ENCODE peak calls at places on chromosome 18, in ten cellular contexts. One of them, this sample, is unnamed.

GRCh38 chr18:28147674-28148171 is 29.2 kb downstream of the CDH2 start:
- DNase-seq in effector CD4-positive, alpha-beta T cell: no peak
- DNase-seq in HuH-7: no peak
- DNase-seq in posterior cingulate gyrus: peak
- DNase-seq in AG10803: peak
- DNase-seq in activated naive CD8-positive, alpha-beta T cell treated with anti-CD3 and anti-CD28 coated beads, Interleukin-2, amount 50 U/mL, for 24 hours: no peak
- DNase-seq in GM03348: no peak
- DNase-seq in heart right ventricle: no peak
- DNase-seq in brain microvascular endothelial cell: peak
- DNase-seq in NCI-H187: peak
- DNase-seq in this sample: no peak

GRCh38 chr18:2104620-2105462 is 466.5 kb downstream of the METTL4 start:
- DNase-seq in effector CD4-positive, alpha-beta T cell: peak
- DNase-seq in HuH-7: peak
- DNase-seq in posterior cingulate gyrus: no peak
- DNase-seq in AG10803: peak
- DNase-seq in activated naive CD8-positive, alpha-beta T cell treated with anti-CD3 and anti-CD28 coated beads, Interleukin-2, amount 50 U/mL, for 24 hours: peak
- DNase-seq in GM03348: peak
- DNase-seq in heart right ventricle: peak
- DNase-seq in brain microvascular endothelial cell: peak
- DNase-seq in NCI-H187: peak
- DNase-seq in this sample: peak

GRCh38 chr18:7084766-7085080 is 32.9 kb downstream of the LAMA1 start:
- DNase-seq in effector CD4-positive, alpha-beta T cell: no peak
- DNase-seq in HuH-7: no peak
- DNase-seq in posterior cingulate gyrus: no peak
- DNase-seq in AG10803: peak
- DNase-seq in activated naive CD8-positive, alpha-beta T cell treated with anti-CD3 and anti-CD28 coated beads, Interleukin-2, amount 50 U/mL, for 24 hours: no peak
- DNase-seq in GM03348: peak
- DNase-seq in heart right ventricle: no peak
- DNase-seq in brain microvascular endothelial cell: peak
- DNase-seq in NCI-H187: no peak
- DNase-seq in this sample: no peak

GRCh38 chr18:48785686-48786470 is 164.9 kb downstream of the SMAD7 start:
- DNase-seq in effector CD4-positive, alpha-beta T cell: no peak
- DNase-seq in HuH-7: no peak
- DNase-seq in posterior cingulate gyrus: no peak
- DNase-seq in AG10803: no peak
- DNase-seq in activated naive CD8-positive, alpha-beta T cell treated with anti-CD3 and anti-CD28 coated beads, Interleukin-2, amount 50 U/mL, for 24 hours: no peak
- DNase-seq in GM03348: no peak
- DNase-seq in heart right ventricle: no peak
- DNase-seq in brain microvascular endothelial cell: no peak
- DNase-seq in NCI-H187: no peak
- DNase-seq in this sample: no peak

GRCh38 chr18:23226930-23227728 is 91.8 kb downstream of the CABLES1 start:
- DNase-seq in effector CD4-positive, alpha-beta T cell: no peak
- DNase-seq in HuH-7: no peak
- DNase-seq in posterior cingulate gyrus: no peak
- DNase-seq in AG10803: peak
- DNase-seq in activated naive CD8-positive, alpha-beta T cell treated with anti-CD3 and anti-CD28 coated beads, Interleukin-2, amount 50 U/mL, for 24 hours: no peak
- DNase-seq in GM03348: peak
- DNase-seq in heart right ventricle: peak
- DNase-seq in brain microvascular endothelial cell: peak
- DNase-seq in NCI-H187: no peak
- DNase-seq in this sample: no peak

GRCh38 chr18:31957728-31958127 is 14.8 kb upstream of the TRAPPC8 start:
- DNase-seq in effector CD4-positive, alpha-beta T cell: no peak
- DNase-seq in HuH-7: no peak
- DNase-seq in posterior cingulate gyrus: no peak
- DNase-seq in AG10803: no peak
- DNase-seq in activated naive CD8-positive, alpha-beta T cell treated with anti-CD3 and anti-CD28 coated beads, Interleukin-2, amount 50 U/mL, for 24 hours: no peak
- DNase-seq in GM03348: no peak
- DNase-seq in heart right ventricle: no peak
- DNase-seq in brain microvascular endothelial cell: no peak
- DNase-seq in NCI-H187: no peak
- DNase-seq in this sample: no peak

GRCh38 chr18:44897445-44898215 is 216.9 kb downstream of the SETBP1 start:
- DNase-seq in effector CD4-positive, alpha-beta T cell: no peak
- DNase-seq in HuH-7: no peak
- DNase-seq in posterior cingulate gyrus: no peak
- DNase-seq in AG10803: no peak
- DNase-seq in activated naive CD8-positive, alpha-beta T cell treated with anti-CD3 and anti-CD28 coated beads, Interleukin-2, amount 50 U/mL, for 24 hours: no peak
- DNase-seq in GM03348: no peak
- DNase-seq in heart right ventricle: no peak
- DNase-seq in brain microvascular endothelial cell: no peak
- DNase-seq in NCI-H187: no peak
- DNase-seq in this sample: no peak

GRCh38 chr18:35616074-35616473 is 34.5 kb downstream of the GALNT1 start:
- DNase-seq in effector CD4-positive, alpha-beta T cell: no peak
- DNase-seq in HuH-7: no peak
- DNase-seq in posterior cingulate gyrus: no peak
- DNase-seq in AG10803: no peak
- DNase-seq in activated naive CD8-positive, alpha-beta T cell treated with anti-CD3 and anti-CD28 coated beads, Interleukin-2, amount 50 U/mL, for 24 hours: no peak
- DNase-seq in GM03348: no peak
- DNase-seq in heart right ventricle: no peak
- DNase-seq in brain microvascular endothelial cell: no peak
- DNase-seq in NCI-H187: no peak
- DNase-seq in this sample: no peak

GRCh38 chr18:9960263-9960904 is 46.6 kb downstream of the VAPA start:
- DNase-seq in effector CD4-positive, alpha-beta T cell: no peak
- DNase-seq in HuH-7: no peak
- DNase-seq in posterior cingulate gyrus: no peak
- DNase-seq in AG10803: no peak
- DNase-seq in activated naive CD8-positive, alpha-beta T cell treated with anti-CD3 and anti-CD28 coated beads, Interleukin-2, amount 50 U/mL, for 24 hours: no peak
- DNase-seq in GM03348: no peak
- DNase-seq in heart right ventricle: no peak
- DNase-seq in brain microvascular endothelial cell: no peak
- DNase-seq in NCI-H187: no peak
- DNase-seq in this sample: no peak

GRCh38 chr18:47595816-47596501 is 334.5 kb downstream of the SMAD2 start:
- DNase-seq in effector CD4-positive, alpha-beta T cell: no peak
- DNase-seq in HuH-7: peak
- DNase-seq in posterior cingulate gyrus: peak
- DNase-seq in AG10803: no peak
- DNase-seq in activated naive CD8-positive, alpha-beta T cell treated with anti-CD3 and anti-CD28 coated beads, Interleukin-2, amount 50 U/mL, for 24 hours: peak
- DNase-seq in GM03348: no peak
- DNase-seq in heart right ventricle: no peak
- DNase-seq in brain microvascular endothelial cell: no peak
- DNase-seq in NCI-H187: no peak
- DNase-seq in this sample: peak

GRCh38 chr18:3514312-3515216 is 64.6 kb downstream of the TGIF1 start:
- DNase-seq in effector CD4-positive, alpha-beta T cell: no peak
- DNase-seq in HuH-7: no peak
- DNase-seq in posterior cingulate gyrus: no peak
- DNase-seq in AG10803: no peak
- DNase-seq in activated naive CD8-positive, alpha-beta T cell treated with anti-CD3 and anti-CD28 coated beads, Interleukin-2, amount 50 U/mL, for 24 hours: no peak
- DNase-seq in GM03348: no peak
- DNase-seq in heart right ventricle: no peak
- DNase-seq in brain microvascular endothelial cell: no peak
- DNase-seq in NCI-H187: no peak
- DNase-seq in this sample: no peak

GRCh38 chr18:681985-682384 is 24.5 kb downstream of the TYMS start:
- DNase-seq in effector CD4-positive, alpha-beta T cell: no peak
- DNase-seq in HuH-7: no peak
- DNase-seq in posterior cingulate gyrus: no peak
- DNase-seq in AG10803: no peak
- DNase-seq in activated naive CD8-positive, alpha-beta T cell treated with anti-CD3 and anti-CD28 coated beads, Interleukin-2, amount 50 U/mL, for 24 hours: peak
- DNase-seq in GM03348: no peak
- DNase-seq in heart right ventricle: no peak
- DNase-seq in brain microvascular endothelial cell: no peak
- DNase-seq in NCI-H187: no peak
- DNase-seq in this sample: no peak

GRCh38 chr18:62555135-62555534 is 32.3 kb downstream of the ZCCHC2 start:
- DNase-seq in effector CD4-positive, alpha-beta T cell: no peak
- DNase-seq in HuH-7: no peak
- DNase-seq in posterior cingulate gyrus: no peak
- DNase-seq in AG10803: no peak
- DNase-seq in activated naive CD8-positive, alpha-beta T cell treated with anti-CD3 and anti-CD28 coated beads, Interleukin-2, amount 50 U/mL, for 24 hours: no peak
- DNase-seq in GM03348: no peak
- DNase-seq in heart right ventricle: no peak
- DNase-seq in brain microvascular endothelial cell: peak
- DNase-seq in NCI-H187: no peak
- DNase-seq in this sample: no peak

GRCh38 chr18:3508576-3509559 is 58.9 kb downstream of the TGIF1 start:
- DNase-seq in effector CD4-positive, alpha-beta T cell: no peak
- DNase-seq in HuH-7: no peak
- DNase-seq in posterior cingulate gyrus: no peak
- DNase-seq in AG10803: no peak
- DNase-seq in activated naive CD8-positive, alpha-beta T cell treated with anti-CD3 and anti-CD28 coated beads, Interleukin-2, amount 50 U/mL, for 24 hours: no peak
- DNase-seq in GM03348: no peak
- DNase-seq in heart right ventricle: no peak
- DNase-seq in brain microvascular endothelial cell: no peak
- DNase-seq in NCI-H187: no peak
- DNase-seq in this sample: no peak

GRCh38 chr18:76376668-76377358 is 118.2 kb downstream of the ZNF516 start:
- DNase-seq in effector CD4-positive, alpha-beta T cell: no peak
- DNase-seq in HuH-7: no peak
- DNase-seq in posterior cingulate gyrus: no peak
- DNase-seq in AG10803: no peak
- DNase-seq in activated naive CD8-positive, alpha-beta T cell treated with anti-CD3 and anti-CD28 coated beads, Interleukin-2, amount 50 U/mL, for 24 hours: peak
- DNase-seq in GM03348: no peak
- DNase-seq in heart right ventricle: no peak
- DNase-seq in brain microvascular endothelial cell: no peak
- DNase-seq in NCI-H187: no peak
- DNase-seq in this sample: no peak

GRCh38 chr18:21979171-21979560 is 190.2 kb upstream of the GATA6 start:
- DNase-seq in effector CD4-positive, alpha-beta T cell: no peak
- DNase-seq in HuH-7: peak
- DNase-seq in posterior cingulate gyrus: no peak
- DNase-seq in AG10803: no peak
- DNase-seq in activated naive CD8-positive, alpha-beta T cell treated with anti-CD3 and anti-CD28 coated beads, Interleukin-2, amount 50 U/mL, for 24 hours: no peak
- DNase-seq in GM03348: no peak
- DNase-seq in heart right ventricle: no peak
- DNase-seq in brain microvascular endothelial cell: no peak
- DNase-seq in NCI-H187: no peak
- DNase-seq in this sample: no peak

GRCh38 chr18:48815182-48815520 is 135.6 kb downstream of the SMAD7 start:
- DNase-seq in effector CD4-positive, alpha-beta T cell: no peak
- DNase-seq in HuH-7: no peak
- DNase-seq in posterior cingulate gyrus: no peak
- DNase-seq in AG10803: no peak
- DNase-seq in activated naive CD8-positive, alpha-beta T cell treated with anti-CD3 and anti-CD28 coated beads, Interleukin-2, amount 50 U/mL, for 24 hours: no peak
- DNase-seq in GM03348: no peak
- DNase-seq in heart right ventricle: no peak
- DNase-seq in brain microvascular endothelial cell: no peak
- DNase-seq in NCI-H187: no peak
- DNase-seq in this sample: no peak

GRCh38 chr18:46164920-46165319 is 60.7 kb downstream of the HAUS1 start:
- DNase-seq in effector CD4-positive, alpha-beta T cell: no peak
- DNase-seq in HuH-7: no peak
- DNase-seq in posterior cingulate gyrus: no peak
- DNase-seq in AG10803: no peak
- DNase-seq in activated naive CD8-positive, alpha-beta T cell treated with anti-CD3 and anti-CD28 coated beads, Interleukin-2, amount 50 U/mL, for 24 hours: no peak
- DNase-seq in GM03348: no peak
- DNase-seq in heart right ventricle: no peak
- DNase-seq in brain microvascular endothelial cell: no peak
- DNase-seq in NCI-H187: no peak
- DNase-seq in this sample: no peak

GRCh38 chr18:24398515-24398914 is 891 bp upstream of the OSBPL1A start:
- DNase-seq in effector CD4-positive, alpha-beta T cell: no peak
- DNase-seq in HuH-7: no peak
- DNase-seq in posterior cingulate gyrus: no peak
- DNase-seq in AG10803: peak
- DNase-seq in activated naive CD8-positive, alpha-beta T cell treated with anti-CD3 and anti-CD28 coated beads, Interleukin-2, amount 50 U/mL, for 24 hours: no peak
- DNase-seq in GM03348: no peak
- DNase-seq in heart right ventricle: no peak
- DNase-seq in brain microvascular endothelial cell: peak
- DNase-seq in NCI-H187: no peak
- DNase-seq in this sample: no peak

GRCh38 chr18:53018791-53019190 is 678.8 kb downstream of the DCC start:
- DNase-seq in effector CD4-positive, alpha-beta T cell: no peak
- DNase-seq in HuH-7: no peak
- DNase-seq in posterior cingulate gyrus: no peak
- DNase-seq in AG10803: no peak
- DNase-seq in activated naive CD8-positive, alpha-beta T cell treated with anti-CD3 and anti-CD28 coated beads, Interleukin-2, amount 50 U/mL, for 24 hours: no peak
- DNase-seq in GM03348: no peak
- DNase-seq in heart right ventricle: no peak
- DNase-seq in brain microvascular endothelial cell: no peak
- DNase-seq in NCI-H187: no peak
- DNase-seq in this sample: no peak

GRCh38 chr18:23307567-23308295 is 145.4 kb upstream of the RIOK3 start:
- DNase-seq in effector CD4-positive, alpha-beta T cell: no peak
- DNase-seq in HuH-7: no peak
- DNase-seq in posterior cingulate gyrus: no peak
- DNase-seq in AG10803: peak
- DNase-seq in activated naive CD8-positive, alpha-beta T cell treated with anti-CD3 and anti-CD28 coated beads, Interleukin-2, amount 50 U/mL, for 24 hours: peak
- DNase-seq in GM03348: peak
- DNase-seq in heart right ventricle: no peak
- DNase-seq in brain microvascular endothelial cell: peak
- DNase-seq in NCI-H187: no peak
- DNase-seq in this sample: no peak

GRCh38 chr18:69400253-69400975 is at the start of gene DOK6:
- DNase-seq in effector CD4-positive, alpha-beta T cell: no peak
- DNase-seq in HuH-7: peak
- DNase-seq in posterior cingulate gyrus: peak
- DNase-seq in AG10803: peak
- DNase-seq in activated naive CD8-positive, alpha-beta T cell treated with anti-CD3 and anti-CD28 coated beads, Interleukin-2, amount 50 U/mL, for 24 hours: no peak
- DNase-seq in GM03348: peak
- DNase-seq in heart right ventricle: peak
- DNase-seq in brain microvascular endothelial cell: peak
- DNase-seq in NCI-H187: peak
- DNase-seq in this sample: peak

GRCh38 chr18:12307251-12307736 is 747 bp upstream of the TUBB6 start:
- DNase-seq in effector CD4-positive, alpha-beta T cell: no peak
- DNase-seq in HuH-7: peak
- DNase-seq in posterior cingulate gyrus: no peak
- DNase-seq in AG10803: peak
- DNase-seq in activated naive CD8-positive, alpha-beta T cell treated with anti-CD3 and anti-CD28 coated beads, Interleukin-2, amount 50 U/mL, for 24 hours: no peak
- DNase-seq in GM03348: peak
- DNase-seq in heart right ventricle: peak
- DNase-seq in brain microvascular endothelial cell: peak
- DNase-seq in NCI-H187: no peak
- DNase-seq in this sample: no peak

GRCh38 chr18:9683418-9684396 is 24.4 kb upstream of the RAB31 start:
- DNase-seq in effector CD4-positive, alpha-beta T cell: no peak
- DNase-seq in HuH-7: no peak
- DNase-seq in posterior cingulate gyrus: no peak
- DNase-seq in AG10803: peak
- DNase-seq in activated naive CD8-positive, alpha-beta T cell treated with anti-CD3 and anti-CD28 coated beads, Interleukin-2, amount 50 U/mL, for 24 hours: no peak
- DNase-seq in GM03348: peak
- DNase-seq in heart right ventricle: peak
- DNase-seq in brain microvascular endothelial cell: peak
- DNase-seq in NCI-H187: no peak
- DNase-seq in this sample: no peak

GRCh38 chr18:3186678-3187658 is 32.8 kb downstream of the MYOM1 start:
- DNase-seq in effector CD4-positive, alpha-beta T cell: no peak
- DNase-seq in HuH-7: peak
- DNase-seq in posterior cingulate gyrus: no peak
- DNase-seq in AG10803: no peak
- DNase-seq in activated naive CD8-positive, alpha-beta T cell treated with anti-CD3 and anti-CD28 coated beads, Interleukin-2, amount 50 U/mL, for 24 hours: no peak
- DNase-seq in GM03348: no peak
- DNase-seq in heart right ventricle: no peak
- DNase-seq in brain microvascular endothelial cell: no peak
- DNase-seq in NCI-H187: no peak
- DNase-seq in this sample: peak

GRCh38 chr18:25621144-25621543 is 269.2 kb upstream of the ZNF521 start:
- DNase-seq in effector CD4-positive, alpha-beta T cell: no peak
- DNase-seq in HuH-7: no peak
- DNase-seq in posterior cingulate gyrus: no peak
- DNase-seq in AG10803: no peak
- DNase-seq in activated naive CD8-positive, alpha-beta T cell treated with anti-CD3 and anti-CD28 coated beads, Interleukin-2, amount 50 U/mL, for 24 hours: no peak
- DNase-seq in GM03348: no peak
- DNase-seq in heart right ventricle: no peak
- DNase-seq in brain microvascular endothelial cell: peak
- DNase-seq in NCI-H187: no peak
- DNase-seq in this sample: no peak

GRCh38 chr18:68803371-68803770 is 5.5 kb downstream of the CCDC102B start:
- DNase-seq in effector CD4-positive, alpha-beta T cell: no peak
- DNase-seq in HuH-7: no peak
- DNase-seq in posterior cingulate gyrus: no peak
- DNase-seq in AG10803: peak
- DNase-seq in activated naive CD8-positive, alpha-beta T cell treated with anti-CD3 and anti-CD28 coated beads, Interleukin-2, amount 50 U/mL, for 24 hours: no peak
- DNase-seq in GM03348: peak
- DNase-seq in heart right ventricle: peak
- DNase-seq in brain microvascular endothelial cell: peak
- DNase-seq in NCI-H187: no peak
- DNase-seq in this sample: no peak

GRCh38 chr18:46468431-46469180 is 188.4 kb downstream of the LOXHD1 start:
- DNase-seq in effector CD4-positive, alpha-beta T cell: no peak
- DNase-seq in HuH-7: no peak
- DNase-seq in posterior cingulate gyrus: no peak
- DNase-seq in AG10803: no peak
- DNase-seq in activated naive CD8-positive, alpha-beta T cell treated with anti-CD3 and anti-CD28 coated beads, Interleukin-2, amount 50 U/mL, for 24 hours: no peak
- DNase-seq in GM03348: no peak
- DNase-seq in heart right ventricle: no peak
- DNase-seq in brain microvascular endothelial cell: no peak
- DNase-seq in NCI-H187: no peak
- DNase-seq in this sample: no peak